ENCODE peak calls at places on chromosome 14, in seven cellular contexts. K is HFF-Myc, C is astrocyte of the cerebellum, I is pancreas, R is SJSA1, N is Panc1, W is ovary. L is an unnamed sample.

GRCh38 chr14:78950654-78951053 is 780.5 kb downstream of the NRXN3 start:
- DNase-seq in W (no peak), R (no peak), K (no peak), C (no peak), I (no peak), N (no peak), L (peak; percentile 17)

GRCh38 chr14:105938055-105938863 is 411.9 kb downstream of the TMEM121 start:
- DNase-seq in R (no peak), N (no peak), K (no peak), C (no peak), I (no peak), W (no peak), L (no peak)

GRCh38 chr14:74582910-74583581 is 29.0 kb downstream of the LTBP2 start:
- DNase-seq in C (no peak), N (no peak), W (no peak), I (peak; percentile 65), K (no peak), R (no peak), L (no peak)

GRCh38 chr14:72472845-72473244 is 421.1 kb downstream of the DPF3 start:
- DNase-seq in K (no peak), I (no peak), C (no peak), R (no peak), W (no peak), N (no peak), L (no peak)

GRCh38 chr14:70398706-70399431 is 18.0 kb downstream of the SYNJ2BP start:
- DNase-seq in I (no peak), K (no peak), R (no peak), N (no peak), C (no peak), W (no peak), L (no peak)

GRCh38 chr14:21960636-21961035 is 287.0 kb upstream of the OR4E1 start:
- DNase-seq in N (no peak), I (no peak), C (no peak), R (no peak), W (no peak), K (no peak), L (no peak)

GRCh38 chr14:48275301-48275700 is 599.9 kb upstream of the MDGA2 start:
- DNase-seq in W (no peak), N (no peak), I (no peak), C (no peak), R (no peak), K (no peak), L (no peak)

GRCh38 chr14:76924363-76925151 is 98.3 kb downstream of the LRRC74A start:
- DNase-seq in W (peak; percentile 69), N (no peak), R (no peak), C (no peak), K (no peak), I (no peak), L (no peak)

GRCh38 chr14:102905116-102906108 is 17.1 kb upstream of the AMN start:
- DNase-seq in K (no peak), R (no peak), I (no peak), N (no peak), C (no peak), W (no peak), L (no peak)

GRCh38 chr14:66038214-66038977 is 447.8 kb upstream of the CCDC196 start:
- DNase-seq in W (no peak), C (no peak), N (no peak), I (no peak), R (no peak), K (peak; percentile 5), L (peak; percentile 56)

GRCh38 chr14:22432348-22432976 is 156.6 kb downstream of the DAD1 start:
- DNase-seq in C (peak; percentile 96), R (peak; percentile 74), W (peak; percentile 33), N (peak; percentile 36), I (no peak), K (peak; percentile 92), L (peak; percentile 84)

GRCh38 chr14:72781476-72782181 is 112.3 kb downstream of the DPF3 start:
- DNase-seq in C (peak; percentile 63), W (no peak), N (no peak), K (no peak), I (no peak), R (peak; percentile 68), L (peak; percentile 61)

GRCh38 chr14:77206261-77206824 is 24.7 kb downstream of the TMEM63C start:
- DNase-seq in I (no peak), R (no peak), W (no peak), C (no peak), N (no peak), K (no peak), L (no peak)

GRCh38 chr14:30525833-30526232 is 33.1 kb upstream of the G2E3 start:
- DNase-seq in C (no peak), I (no peak), N (no peak), R (no peak), K (peak; percentile 17), W (no peak), L (peak; percentile 12)

GRCh38 chr14:104280902-104281767 is 142.7 kb downstream of the KIF26A start:
- DNase-seq in R (no peak), K (no peak), N (no peak), C (no peak), W (peak; percentile 13), I (peak; percentile 35), L (no peak)

GRCh38 chr14:71665157-71665556 is 267.1 kb upstream of the RGS6 start:
- DNase-seq in I (no peak), K (no peak), R (peak; percentile 59), C (peak; percentile 63), W (no peak), N (no peak), L (peak; percentile 88)

GRCh38 chr14:33851366-33851765 is 99.5 kb downstream of the EGLN3 start:
- DNase-seq in R (no peak), N (no peak), C (no peak), W (no peak), I (no peak), K (no peak), L (no peak)

GRCh38 chr14:54813081-54813480 is 89.5 kb downstream of the GCH1 start:
- DNase-seq in W (no peak), I (no peak), R (no peak), C (no peak), N (no peak), K (no peak), L (no peak)

GRCh38 chr14:34398024-34398423 is 64.0 kb downstream of the SPTSSA start:
- DNase-seq in I (no peak), W (no peak), C (no peak), N (no peak), K (no peak), R (no peak), L (no peak)

GRCh38 chr14:102819176-102819628 is 42.0 kb downstream of the TRAF3 start:
- DNase-seq in R (no peak), I (no peak), K (no peak), N (no peak), W (no peak), C (no peak), L (no peak)

DNA sequence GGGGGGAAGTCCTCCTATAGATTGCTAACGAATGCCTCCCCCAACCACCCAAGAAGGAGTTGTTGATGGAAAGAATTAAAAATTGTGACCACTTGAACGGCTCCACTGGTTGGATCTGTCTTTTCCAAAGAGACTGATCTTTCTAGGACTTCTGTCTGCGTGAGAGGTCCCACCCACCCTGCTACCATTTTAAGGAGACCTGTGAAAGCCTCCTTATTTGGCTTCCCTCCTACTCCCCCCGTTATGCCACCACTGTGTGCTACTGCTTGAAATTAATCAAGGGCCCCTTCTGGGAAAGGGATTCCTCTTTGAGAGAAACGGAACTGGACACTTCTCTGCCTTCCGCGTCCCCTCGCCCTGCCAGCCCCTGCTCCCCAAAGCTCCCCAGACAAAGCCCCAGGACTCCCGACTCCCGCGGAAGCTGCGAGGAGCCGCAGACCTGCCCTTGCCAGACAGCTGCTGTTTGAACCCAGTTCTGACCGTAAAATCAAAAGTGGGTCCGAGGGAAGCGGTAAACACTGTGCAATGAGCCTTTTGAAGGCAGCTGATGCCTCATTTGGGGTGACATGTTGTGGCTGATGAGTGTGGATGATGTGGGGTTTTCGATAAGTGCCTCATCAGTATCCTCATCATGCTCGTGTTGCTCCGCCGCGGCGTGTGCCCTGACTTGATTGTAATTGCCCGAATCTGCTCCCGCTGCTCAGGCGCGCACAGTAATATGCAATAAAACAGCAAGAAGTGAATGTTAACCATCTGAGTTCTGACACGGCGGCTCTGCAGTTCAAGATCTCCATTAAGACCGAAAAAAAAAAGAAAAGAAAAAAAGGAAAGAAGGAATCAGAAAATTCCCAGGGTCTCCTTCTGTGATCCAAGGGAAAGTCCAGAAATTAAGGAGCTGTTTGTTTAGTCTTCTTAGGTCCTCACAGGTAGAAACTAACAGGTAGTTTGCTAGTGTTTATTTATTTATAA is 48.2 kb downstream of the MBIP start:
- DNase-seq in R (no peak), I (peak; percentile 55), N (no peak), W (no peak), K (no peak), C (peak; percentile 6), L (no peak)
- H3K4me3 ChIP-seq in R (no peak overlapping the region), I (no peak overlapping the region), N (peak overlapping the region; percentile 8), W (no peak overlapping the region), K (no peak overlapping the region), C (peak overlapping the region; percentile 41), L (peak overlapping the region; percentile 40)

GRCh38 chr14:99217066-99217465 is 54.9 kb downstream of the BCL11B start:
- DNase-seq in R (no peak), I (no peak), C (no peak), N (no peak), K (no peak), W (no peak), L (no peak)
- H3K4me3 ChIP-seq in R (no peak overlapping the region), I (no peak overlapping the region), C (no peak overlapping the region), N (no peak overlapping the region), K (no peak overlapping the region), W (no peak overlapping the region), L (no peak overlapping the region)

GRCh38 chr14:50381823-50382287 is 14.8 kb downstream of the CDKL1 start:
- DNase-seq in N (no peak), W (no peak), R (no peak), K (no peak), I (no peak), C (no peak), L (no peak)

GRCh38 chr14:50380455-50380854 is 16.2 kb downstream of the CDKL1 start:
- DNase-seq in I (no peak), W (no peak), N (no peak), C (no peak), R (no peak), K (no peak), L (no peak)

GRCh38 chr14:50379563-50379962 is 17.1 kb downstream of the CDKL1 start:
- DNase-seq in W (no peak), K (no peak), I (no peak), C (no peak), R (no peak), N (no peak), L (no peak)

GRCh38 chr14:50383618-50384225 is 13.0 kb downstream of the CDKL1 start:
- DNase-seq in K (no peak), N (no peak), W (no peak), R (no peak), I (no peak), C (no peak), L (no peak)

DNA sequence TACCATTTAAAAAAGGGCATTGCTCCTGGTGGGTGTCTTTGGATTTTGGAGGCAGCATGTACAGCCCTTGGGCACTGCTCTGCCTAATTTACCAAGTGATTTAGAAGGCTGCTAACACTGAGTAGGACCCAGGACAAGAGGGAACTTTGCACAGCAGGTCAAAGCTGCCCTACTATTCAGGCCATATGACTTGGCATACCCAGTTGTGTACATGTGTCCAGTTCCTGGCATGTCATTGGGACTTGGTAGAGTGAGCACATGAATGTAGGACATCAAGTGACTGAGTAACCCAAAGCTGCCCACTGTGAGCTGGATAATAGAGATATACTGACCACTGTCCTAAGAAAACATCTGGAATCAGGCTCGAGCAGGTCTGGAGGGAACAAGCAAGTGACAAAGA is 15.7 kb downstream of the CDKL1 start:
- DNase-seq in I (no peak), W (no peak), K (no peak), C (no peak), N (no peak), R (no peak), L (no peak)
- H3K4me3 ChIP-seq in I (no peak overlapping the region), W (no peak overlapping the region), K (no peak overlapping the region), C (no peak overlapping the region), N (no peak overlapping the region), R (no peak overlapping the region), L (no peak overlapping the region)

GRCh38 chr14:89340200-89340667 is 76.8 kb downstream of the FOXN3 start:
- DNase-seq in R (no peak), N (no peak), C (no peak), K (no peak), W (peak; percentile 41), I (no peak), L (no peak)
- H3K4me3 ChIP-seq in R (no peak overlapping the region), N (no peak overlapping the region), C (no peak overlapping the region), K (no peak overlapping the region), W (no peak overlapping the region), I (no peak overlapping the region), L (no peak overlapping the region)